ENCODE peak calls at places on chromosomes 2 and 18, in eight cellular contexts. J is tibial nerve; G is colonic mucosa; A is cardiac muscle cell; D is GM06990; H is stomach; Q is fibroblast of lung; K is effector memory CD4-positive, alpha-beta T cell. P is an unnamed sample. For H3K36me3, the result is how much of the 10 kb centered on the place peaks cover.

GRCh38 chr2:134304726-134305509 is 51.0 kb downstream of the MGAT5 start:
- DNase-seq in J (no peak), G (no peak), A (no peak), D (no peak), H (no peak), Q (no peak), K (no peak), P (no peak)

GRCh38 chr2:191020742-191021381 is 6.9 kb upstream of the STAT1 start:
- DNase-seq in J (peak), G (peak), A (no peak), D (peak), H (peak), Q (peak), K (no peak), P (no peak)

GRCh38 chr2:130152816-130153595 is 8.1 kb upstream of the CCDC74B start:
- DNase-seq in J (no peak), G (no peak), A (no peak), D (no peak), H (no peak), Q (no peak), K (no peak), P (no peak)

GRCh38 chr2:98634406-98635092 is 26.2 kb downstream of the UNC50 start:
- DNase-seq in J (no peak), G (no peak), A (no peak), D (no peak), H (no peak), Q (peak), K (no peak), P (peak)

GRCh38 chr2:98759338-98759737 is 28.4 kb upstream of the MGAT4A start:
- DNase-seq in J (no peak), G (no peak), A (no peak), D (no peak), H (no peak), Q (no peak), K (no peak), P (no peak)

GRCh38 chr18:48514786-48515185 is 24.0 kb upstream of the CTIF start:
- DNase-seq in J (no peak), G (no peak), A (no peak), D (no peak), H (no peak), Q (no peak), K (no peak), P (no peak)

GRCh38 chr2:173159794-173160463 is 84.3 kb downstream of the MAP3K20 start:
- DNase-seq in J (peak), G (peak), A (peak), D (no peak), H (peak), Q (peak), K (no peak), P (no peak)

GRCh38 chr2:72136349-72136748 is 11.3 kb downstream of the CYP26B1 start:
- DNase-seq in J (no peak), G (no peak), A (no peak), D (no peak), H (no peak), Q (no peak), K (no peak), P (peak)

GRCh38 chr2:122267947-122268346 is 512.5 kb downstream of the TSN start:
- DNase-seq in J (no peak), G (no peak), A (no peak), D (no peak), H (no peak), Q (no peak), K (no peak), P (no peak)

GRCh38 chr18:63586431-63586830 is 712 bp upstream of the SERPINB13 start:
- DNase-seq in J (no peak), G (no peak), A (no peak), D (no peak), H (no peak), Q (no peak), K (no peak), P (no peak)

GRCh38 chr2:48607307-48608014 is 10.2 kb upstream of the GTF2A1L start:
- DNase-seq in J (no peak), G (no peak), A (no peak), D (no peak), H (no peak), Q (peak), K (no peak), P (no peak)

GRCh38 chr2:42238644-42239288 is 69.6 kb downstream of the EML4 start:
- DNase-seq in J (peak), G (peak), A (peak), D (peak), H (peak), Q (peak), K (peak), P (peak)

GRCh38 chr2:106068415-106068814 is 125.7 kb downstream of the UXS1 start:
- DNase-seq in J (no peak), G (no peak), A (no peak), D (no peak), H (no peak), Q (peak), K (no peak), P (no peak)

GRCh38 chr2:38394903-38395341 is 17.8 kb upstream of the ATL2 start:
- DNase-seq in J (no peak), G (no peak), A (no peak), D (no peak), H (no peak), Q (no peak), K (no peak), P (peak)

GRCh38 chr2:48107326-48107925 is 201.1 kb upstream of the FBXO11 start:
- DNase-seq in J (no peak), G (no peak), A (no peak), D (no peak), H (no peak), Q (peak), K (no peak), P (peak)

GRCh38 chr2:62794791-62795190 is 89.3 kb downstream of the EHBP1 start:
- DNase-seq in J (no peak), G (no peak), A (no peak), D (no peak), H (no peak), Q (peak), K (no peak), P (no peak)

GRCh38 chr18:58196881-58197872 is 153.2 kb downstream of the NEDD4L start:
- DNase-seq in J (no peak), G (peak), A (no peak), D (no peak), H (peak), Q (no peak), K (no peak), P (peak)

GRCh38 chr2:216315817-216316603 is 56.3 kb downstream of the MARCHF4 start:
- DNase-seq in J (no peak), G (no peak), A (peak), D (no peak), H (no peak), Q (peak), K (no peak), P (no peak)

GRCh38 chr2:33727361-33728032 is 128.4 kb upstream of the FAM98A start:
- DNase-seq in J (no peak), G (no peak), A (no peak), D (no peak), H (no peak), Q (no peak), K (no peak), P (no peak)

GRCh38 chr2:110959233-110959632 is 161.5 kb upstream of the BCL2L11 start:
- DNase-seq in J (no peak), G (no peak), A (no peak), D (no peak), H (no peak), Q (no peak), K (no peak), P (no peak)

GRCh38 chr2:36708119-36708741 is 11.7 kb downstream of the VIT start:
- DNase-seq in J (peak), G (no peak), A (no peak), D (no peak), H (no peak), Q (no peak), K (no peak), P (peak)

GRCh38 chr2:194166818-194167217 is 1490.2 kb upstream of the SLC39A10 start:
- DNase-seq in J (no peak), G (no peak), A (peak), D (no peak), H (no peak), Q (peak), K (no peak), P (peak)

GRCh38 chr2:158120664-158121063 is 19.0 kb downstream of the UPP2 start:
- DNase-seq in J (no peak), G (no peak), A (no peak), D (no peak), H (no peak), Q (no peak), K (no peak), P (no peak)

GRCh38 chr2:55088400-55088799 is 38.1 kb upstream of the RTN4 start:
- DNase-seq in J (no peak), G (no peak), A (no peak), D (no peak), H (no peak), Q (peak), K (no peak), P (no peak)

GRCh38 chr2:31386648-31387047 is 27.9 kb downstream of the XDH start:
- DNase-seq in J (no peak), G (no peak), A (no peak), D (no peak), H (no peak), Q (peak), K (no peak), P (peak)

GRCh38 chr2:200442471-200442870 is 67.4 kb downstream of the KCTD18 start:
- DNase-seq in J (no peak), G (no peak), A (no peak), D (no peak), H (no peak), Q (peak), K (no peak), P (no peak)

GRCh38 chr18:10927290-10927979 is 221.9 kb downstream of the PIEZO2 start:
- DNase-seq in J (no peak), G (no peak), A (no peak), D (peak), H (no peak), Q (peak), K (no peak), P (peak)

GRCh38 chr2:122412360-122412759 is 656.9 kb downstream of the TSN start:
- DNase-seq in J (no peak), G (no peak), A (no peak), D (no peak), H (no peak), Q (no peak), K (no peak), P (no peak)

GRCh38 chr2:100703744-100704143 is 116.2 kb upstream of the NPAS2 start:
- DNase-seq in J (no peak), G (no peak), A (no peak), D (no peak), H (no peak), Q (no peak), K (no peak), P (no peak)

GRCh38 chr2:128986026-128986720 is 667.5 kb upstream of the HS6ST1 start:
- DNase-seq in J (no peak), G (no peak), A (no peak), D (no peak), H (no peak), Q (no peak), K (no peak), P (no peak)

GRCh38 chr2:54107903-54108615 is 7.4 kb upstream of the ACYP2 start:
- DNase-seq in J (no peak), G (no peak), A (no peak), D (no peak), H (no peak), Q (no peak), K (no peak), P (no peak)

GRCh38 chr18:48841381-48842258 is 109.1 kb downstream of the SMAD7 start:
- DNase-seq in J (no peak), G (no peak), A (no peak), D (no peak), H (no peak), Q (peak), K (no peak), P (no peak)

GRCh38 chr2:60047944-60048525 is 505.4 kb downstream of the BCL11A start:
- DNase-seq in J (no peak), G (no peak), A (no peak), D (no peak), H (no peak), Q (no peak), K (no peak), P (peak)

GRCh38 chr2:195592101-195592500 is 64.9 kb upstream of the SLC39A10 start:
- DNase-seq in J (no peak), G (no peak), A (no peak), D (no peak), H (no peak), Q (no peak), K (no peak), P (no peak)

GRCh38 chr2:96325884-96326255 is 753 bp downstream of the ITPRIPL1 start:
- DNase-seq in J (no peak), G (no peak), A (no peak), D (peak), H (no peak), Q (no peak), K (no peak), P (no peak)

GRCh38 chr18:23012249-23012648 is 79.1 kb downstream of the RBBP8 start:
- DNase-seq in J (no peak), G (no peak), A (no peak), D (no peak), H (no peak), Q (no peak), K (no peak), P (no peak)

GRCh38 chr2:113181491-113182051 is 7.8 kb downstream of the PSD4 start:
- DNase-seq in J (no peak), G (no peak), A (no peak), D (no peak), H (peak), Q (no peak), K (no peak), P (no peak)

GRCh38 chr2:182499706-182500470 is 73.1 kb upstream of the PDE1A start:
- DNase-seq in J (no peak), G (no peak), A (no peak), D (no peak), H (no peak), Q (no peak), K (no peak), P (no peak)

GRCh38 chr2:85852078-85852790 is 36.6 kb downstream of the ST3GAL5 start:
- DNase-seq in J (no peak), G (no peak), A (no peak), D (no peak), H (no peak), Q (no peak), K (no peak), P (no peak)
- H3K36me3 ChIP-seq in J (half or more), G (under half), A (under half), D (under half), H (under half), Q (under half), K (under half), P (half or more)

GRCh38 chr2:143604172-143604571 is 475.0 kb downstream of the ARHGAP15 start:
- DNase-seq in J (no peak), G (no peak), A (no peak), D (no peak), H (no peak), Q (no peak), K (no peak), P (no peak)
- H3K36me3 ChIP-seq in J (under half), G (under half), A (under half), D (under half), H (under half), Q (under half), K (under half), P (under half)

GRCh38 chr2:3434654-3435053 is 55.2 kb downstream of the TRAPPC12 start:
- DNase-seq in J (no peak), G (no peak), A (no peak), D (no peak), H (no peak), Q (no peak), K (no peak), P (no peak)
- H3K36me3 ChIP-seq in J (under half), G (under half), A (under half), D (under half), H (half or more), Q (under half), K (under half), P (under half)

DNA sequence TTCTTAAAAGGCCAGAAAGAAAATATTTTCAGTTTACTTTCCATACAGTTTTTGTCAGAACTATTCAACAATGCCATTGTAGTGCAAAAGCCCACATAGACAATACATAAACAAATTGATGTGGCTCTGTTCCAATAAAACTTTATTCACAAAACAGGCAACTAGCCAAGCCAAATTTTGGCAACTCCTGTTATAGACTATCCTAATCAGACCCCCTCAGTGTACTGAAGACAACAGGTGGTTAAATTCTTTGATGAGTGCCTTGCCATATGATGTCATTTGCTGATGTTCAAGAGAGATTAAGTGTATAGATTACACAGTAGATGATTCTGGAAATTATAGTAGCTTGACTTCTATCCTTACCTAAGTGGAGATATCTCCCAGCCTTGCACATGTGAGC is 83.4 kb downstream of the FANCL start:
- DNase-seq in J (no peak), G (no peak), A (no peak), D (no peak), H (no peak), Q (no peak), K (no peak), P (peak)
- H3K36me3 ChIP-seq in J (half or more), G (under half), A (under half), D (under half), H (under half), Q (under half), K (under half), P (under half)

GRCh38 chr18:59328683-59329082 is 10.2 kb upstream of the CPLX4 start:
- DNase-seq in J (no peak), G (no peak), A (no peak), D (no peak), H (no peak), Q (no peak), K (no peak), P (no peak)

DNA sequence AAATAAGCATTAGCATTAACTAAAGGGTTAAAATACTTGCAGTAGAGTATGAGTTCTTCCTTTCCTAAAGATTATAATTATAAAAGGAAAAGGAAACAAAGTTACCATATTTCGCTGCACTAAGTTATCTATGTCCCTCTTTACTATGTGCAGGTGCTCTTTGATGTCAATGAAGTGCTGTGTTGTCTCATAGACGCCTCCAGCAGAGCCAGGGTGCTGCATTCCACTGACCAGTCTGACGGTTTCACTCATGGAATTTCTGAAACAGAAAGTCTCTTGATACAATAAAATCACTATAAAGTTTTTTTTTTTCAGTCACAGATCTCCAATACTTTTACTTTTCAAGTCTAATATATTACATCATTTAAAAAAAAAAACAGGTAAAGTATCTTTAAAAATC is 14.5 kb upstream of the CPLX4 start:
- DNase-seq in J (no peak), G (no peak), A (peak), D (no peak), H (no peak), Q (no peak), K (no peak), P (no peak)
- H3K36me3 ChIP-seq in J (half or more), G (under half), A (half or more), D (under half), H (half or more), Q (under half), K (half or more), P (under half)

P was measured in SJCRH30.